ENCODE peak calls at places on chromosomes 2 and 18, in seven cellular contexts. One of them, this sample, is unnamed.

GRCh38 chr2:47198985-47199451 is 43.9 kb upstream of the STPG4 start:
- DNase-seq in neural progenitor cell: no peak
- DNase-seq in GM23338: no peak
- DNase-seq in MM.1S: no peak
- DNase-seq in GM23248: peak; percentile 93
- DNase-seq in fibroblast of lung: peak; percentile 96
- DNase-seq in K562: peak; percentile 62
- DNase-seq in this sample: peak; percentile 96

GRCh38 chr18:26487437-26487836 is 60.9 kb downstream of the KCTD1 start:
- DNase-seq in neural progenitor cell: no peak
- DNase-seq in GM23338: no peak
- DNase-seq in MM.1S: no peak
- DNase-seq in GM23248: peak; percentile 62
- DNase-seq in fibroblast of lung: no peak
- DNase-seq in K562: no peak
- DNase-seq in this sample: peak; percentile 96

GRCh38 chr2:11567631-11568031 is 33.8 kb downstream of the GREB1 start:
- DNase-seq in neural progenitor cell: no peak
- DNase-seq in GM23338: no peak
- DNase-seq in MM.1S: no peak
- DNase-seq in GM23248: no peak
- DNase-seq in fibroblast of lung: no peak
- DNase-seq in K562: no peak
- DNase-seq in this sample: no peak

GRCh38 chr2:234911271-234911670 is 40.5 kb upstream of the SH3BP4 start:
- DNase-seq in neural progenitor cell: no peak
- DNase-seq in GM23338: no peak
- DNase-seq in MM.1S: no peak
- DNase-seq in GM23248: peak; percentile 81
- DNase-seq in fibroblast of lung: peak; percentile 68
- DNase-seq in K562: no peak
- DNase-seq in this sample: peak; percentile 67

GRCh38 chr2:113117594-113118262 is 9.7 kb upstream of the IL1RN start:
- DNase-seq in neural progenitor cell: no peak
- DNase-seq in GM23338: no peak
- DNase-seq in MM.1S: no peak
- DNase-seq in GM23248: peak; percentile 98
- DNase-seq in fibroblast of lung: peak; percentile 73
- DNase-seq in K562: peak; percentile 21
- DNase-seq in this sample: peak; percentile 100

GRCh38 chr2:36500072-36500471 is 97.9 kb downstream of the FEZ2 start:
- DNase-seq in neural progenitor cell: no peak
- DNase-seq in GM23338: no peak
- DNase-seq in MM.1S: no peak
- DNase-seq in GM23248: no peak
- DNase-seq in fibroblast of lung: no peak
- DNase-seq in K562: no peak
- DNase-seq in this sample: no peak

GRCh38 chr18:79588131-79588635 is 91.4 kb upstream of the CTDP1 start:
- DNase-seq in neural progenitor cell: no peak
- DNase-seq in GM23338: no peak
- DNase-seq in MM.1S: no peak
- DNase-seq in GM23248: no peak
- DNase-seq in fibroblast of lung: no peak
- DNase-seq in K562: no peak
- DNase-seq in this sample: no peak

GRCh38 chr2:182730486-182730885 is 14.4 kb downstream of the DNAJC10 start:
- DNase-seq in neural progenitor cell: no peak
- DNase-seq in GM23338: no peak
- DNase-seq in MM.1S: no peak
- DNase-seq in GM23248: no peak
- DNase-seq in fibroblast of lung: no peak
- DNase-seq in K562: no peak
- DNase-seq in this sample: no peak

GRCh38 chr2:219358170-219359075 is 25.9 kb upstream of the RESP18 start:
- DNase-seq in neural progenitor cell: peak; percentile 69
- DNase-seq in GM23338: peak; percentile 62
- DNase-seq in MM.1S: no peak
- DNase-seq in GM23248: peak; percentile 25
- DNase-seq in fibroblast of lung: no peak
- DNase-seq in K562: peak; percentile 32
- DNase-seq in this sample: no peak

GRCh38 chr2:78979380-78980238 is 45.9 kb upstream of the REG3G start:
- DNase-seq in neural progenitor cell: peak; percentile 86
- DNase-seq in GM23338: peak; percentile 82
- DNase-seq in MM.1S: peak; percentile 48
- DNase-seq in GM23248: peak; percentile 39
- DNase-seq in fibroblast of lung: peak; percentile 6
- DNase-seq in K562: peak; percentile 57
- DNase-seq in this sample: no peak

GRCh38 chr2:196101325-196101981 is 32.8 kb upstream of the DNAH7 start:
- DNase-seq in neural progenitor cell: no peak
- DNase-seq in GM23338: no peak
- DNase-seq in MM.1S: peak; percentile 74
- DNase-seq in GM23248: peak; percentile 61
- DNase-seq in fibroblast of lung: peak; percentile 85
- DNase-seq in K562: peak; percentile 21
- DNase-seq in this sample: no peak

GRCh38 chr2:225670111-225670974 is 270.8 kb downstream of the NYAP2 start:
- DNase-seq in neural progenitor cell: peak; percentile 53
- DNase-seq in GM23338: peak; percentile 70
- DNase-seq in MM.1S: no peak
- DNase-seq in GM23248: peak; percentile 73
- DNase-seq in fibroblast of lung: peak; percentile 81
- DNase-seq in K562: no peak
- DNase-seq in this sample: peak; percentile 23

GRCh38 chr18:35458677-35459441 is 38.9 kb downstream of the INO80C start:
- DNase-seq in neural progenitor cell: no peak
- DNase-seq in GM23338: peak; percentile 63
- DNase-seq in MM.1S: peak; percentile 8
- DNase-seq in GM23248: peak; percentile 52
- DNase-seq in fibroblast of lung: peak; percentile 76
- DNase-seq in K562: peak; percentile 79
- DNase-seq in this sample: peak; percentile 84

GRCh38 chr2:109331864-109332848 is 203.2 kb downstream of the SH3RF3 start:
- DNase-seq in neural progenitor cell: no peak
- DNase-seq in GM23338: peak; percentile 24
- DNase-seq in MM.1S: peak; percentile 67
- DNase-seq in GM23248: peak; percentile 99
- DNase-seq in fibroblast of lung: peak; percentile 87
- DNase-seq in K562: no peak
- DNase-seq in this sample: peak; percentile 92

GRCh38 chr2:160144278-160144990 is 55.6 kb downstream of the ITGB6 start:
- DNase-seq in neural progenitor cell: no peak
- DNase-seq in GM23338: no peak
- DNase-seq in MM.1S: no peak
- DNase-seq in GM23248: no peak
- DNase-seq in fibroblast of lung: no peak
- DNase-seq in K562: no peak
- DNase-seq in this sample: no peak

GRCh38 chr2:100058014-100058310 is 84.4 kb downstream of the AFF3 start:
- DNase-seq in neural progenitor cell: no peak
- DNase-seq in GM23338: no peak
- DNase-seq in MM.1S: no peak
- DNase-seq in GM23248: peak; percentile 36
- DNase-seq in fibroblast of lung: no peak
- DNase-seq in K562: no peak
- DNase-seq in this sample: no peak

GRCh38 chr2:235005603-235006259 is 53.9 kb downstream of the SH3BP4 start:
- DNase-seq in neural progenitor cell: peak; percentile 88
- DNase-seq in GM23338: peak; percentile 83
- DNase-seq in MM.1S: no peak
- DNase-seq in GM23248: peak; percentile 42
- DNase-seq in fibroblast of lung: no peak
- DNase-seq in K562: no peak
- DNase-seq in this sample: no peak

GRCh38 chr2:72144746-72145657 is 2.7 kb downstream of the CYP26B1 start:
- DNase-seq in neural progenitor cell: peak; percentile 84
- DNase-seq in GM23338: peak; percentile 89
- DNase-seq in MM.1S: peak; percentile 25
- DNase-seq in GM23248: peak; percentile 55
- DNase-seq in fibroblast of lung: no peak
- DNase-seq in K562: no peak
- DNase-seq in this sample: peak; percentile 54

GRCh38 chr2:36770542-36771287 is 74.2 kb downstream of the VIT start:
- DNase-seq in neural progenitor cell: peak; percentile 64
- DNase-seq in GM23338: peak; percentile 91
- DNase-seq in MM.1S: peak; percentile 25
- DNase-seq in GM23248: peak; percentile 52
- DNase-seq in fibroblast of lung: peak; percentile 22
- DNase-seq in K562: peak; percentile 78
- DNase-seq in this sample: peak; percentile 47

DNA sequence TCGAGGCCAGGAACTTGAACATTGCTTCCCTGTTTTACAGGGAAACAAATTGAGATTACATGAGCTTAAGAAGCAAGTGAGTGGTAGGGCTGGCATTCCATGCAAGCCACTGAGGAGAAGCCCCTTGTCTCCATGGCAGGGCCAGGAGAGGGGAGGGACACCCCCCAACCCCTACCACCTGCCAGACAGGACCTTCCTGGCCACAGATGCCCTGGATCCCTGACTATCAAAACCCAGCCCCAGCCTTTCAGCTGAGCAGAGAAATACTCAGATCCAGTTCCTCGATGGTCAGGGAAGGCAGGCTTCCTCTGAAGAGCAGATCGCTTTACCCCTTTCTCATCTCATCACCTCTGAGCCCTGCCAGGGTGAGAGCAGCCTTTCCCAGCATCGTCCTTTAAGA is 53.8 kb upstream of the ALPP start:
- DNase-seq in neural progenitor cell: no peak
- DNase-seq in GM23338: no peak
- DNase-seq in MM.1S: no peak
- DNase-seq in GM23248: no peak
- DNase-seq in fibroblast of lung: no peak
- DNase-seq in K562: no peak
- DNase-seq in this sample: no peak
- TF ChIP-seq EZH2 in neural progenitor cell: no peak
- TF ChIP-seq EZH2 in GM23338: no peak
- TF ChIP-seq EZH2 in MM.1S: no peak
- TF ChIP-seq EZH2 in GM23248: no peak
- TF ChIP-seq EZH2 in fibroblast of lung: no peak
- TF ChIP-seq EZH2 in K562: no peak
- TF ChIP-seq EZH2 in this sample: no peak

DNA sequence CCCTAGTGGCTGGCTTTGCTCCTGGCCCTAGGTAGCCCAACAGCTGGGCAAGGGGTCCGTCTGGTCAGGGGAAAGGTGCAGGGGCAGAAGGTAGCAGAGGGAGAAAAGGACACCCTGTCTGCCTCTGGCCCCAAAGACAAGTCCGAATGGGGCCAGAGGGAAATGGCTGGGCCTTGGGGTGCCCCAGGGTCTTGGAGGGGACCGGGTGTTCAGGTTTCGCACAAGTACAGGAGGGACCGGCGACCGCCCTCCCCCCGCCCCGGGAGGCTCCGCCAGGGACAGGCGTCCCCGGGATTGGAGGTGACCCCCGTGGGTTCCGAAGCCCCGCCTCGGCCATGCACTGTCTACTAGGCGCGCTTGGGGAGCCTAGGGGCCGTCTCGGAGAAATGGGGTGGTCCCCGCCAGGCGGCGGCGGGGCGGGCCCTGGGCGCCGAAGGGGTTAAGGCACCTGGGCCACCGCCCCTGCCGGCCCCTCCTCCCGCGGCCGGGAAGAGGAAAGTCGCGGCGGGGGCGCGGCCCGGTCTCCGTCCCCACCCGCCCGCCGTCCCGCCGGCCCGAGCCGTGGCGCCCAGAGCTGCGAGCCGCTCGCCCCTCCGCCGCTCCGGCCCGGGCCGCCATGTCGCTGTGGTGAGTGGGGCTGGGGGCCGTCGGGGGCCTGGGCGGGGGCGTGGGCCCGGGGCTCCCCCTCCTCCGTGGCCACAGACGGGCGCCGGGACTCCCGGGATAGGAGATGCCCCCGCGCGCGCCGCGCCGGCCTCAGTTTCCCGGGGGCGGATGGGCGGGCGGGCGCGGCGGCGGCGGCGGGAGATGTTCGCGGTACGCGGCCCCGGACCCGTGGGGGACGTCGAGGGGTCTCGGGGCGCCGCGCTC is at the start of gene B3GNT7:
- DNase-seq in neural progenitor cell: peak; percentile 61
- DNase-seq in GM23338: peak; percentile 77
- DNase-seq in MM.1S: no peak
- DNase-seq in GM23248: no peak
- DNase-seq in fibroblast of lung: no peak
- DNase-seq in K562: no peak
- DNase-seq in this sample: no peak
- TF ChIP-seq EZH2 in neural progenitor cell: no peak
- TF ChIP-seq EZH2 in GM23338: no peak
- TF ChIP-seq EZH2 in MM.1S: no peak
- TF ChIP-seq EZH2 in GM23248: no peak
- TF ChIP-seq EZH2 in fibroblast of lung: peak; percentile 93
- TF ChIP-seq EZH2 in K562: no peak
- TF ChIP-seq EZH2 in this sample: peak; percentile 22

DNA sequence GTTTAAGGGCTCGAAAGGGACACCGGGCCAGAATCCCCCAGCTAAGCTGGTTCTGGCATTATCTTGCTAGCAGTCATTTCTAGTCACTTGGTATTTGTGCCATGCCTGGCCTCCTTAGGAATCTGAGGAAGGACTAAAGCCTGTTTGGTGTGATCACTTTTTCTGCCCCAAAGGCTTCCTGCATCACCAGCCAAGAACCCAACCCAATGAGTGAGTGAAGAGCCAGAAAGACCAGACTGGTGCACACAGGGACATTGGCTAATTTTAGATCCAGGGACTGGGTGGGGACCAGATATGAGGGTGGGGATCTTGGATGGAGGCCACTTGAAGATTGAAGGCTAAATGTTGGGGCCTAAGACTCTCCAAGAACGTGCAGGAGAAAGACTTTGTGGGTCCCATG is 411.9 kb upstream of the TNP1 start:
- DNase-seq in neural progenitor cell: no peak
- DNase-seq in GM23338: no peak
- DNase-seq in MM.1S: no peak
- DNase-seq in GM23248: peak; percentile 4
- DNase-seq in fibroblast of lung: no peak
- DNase-seq in K562: no peak
- DNase-seq in this sample: no peak
- TF ChIP-seq EZH2 in neural progenitor cell: no peak
- TF ChIP-seq EZH2 in GM23338: no peak
- TF ChIP-seq EZH2 in MM.1S: no peak
- TF ChIP-seq EZH2 in GM23248: no peak
- TF ChIP-seq EZH2 in fibroblast of lung: no peak
- TF ChIP-seq EZH2 in K562: no peak
- TF ChIP-seq EZH2 in this sample: no peak

GRCh38 chr2:197821550-197822218 is 17.3 kb downstream of the PLCL1 start:
- DNase-seq in neural progenitor cell: no peak
- DNase-seq in GM23338: no peak
- DNase-seq in MM.1S: no peak
- DNase-seq in GM23248: peak; percentile 17
- DNase-seq in fibroblast of lung: no peak
- DNase-seq in K562: peak; percentile 10
- DNase-seq in this sample: no peak

GRCh38 chr2:197828464-197829135 is 24.2 kb downstream of the PLCL1 start:
- DNase-seq in neural progenitor cell: no peak
- DNase-seq in GM23338: no peak
- DNase-seq in MM.1S: no peak
- DNase-seq in GM23248: peak; percentile 60
- DNase-seq in fibroblast of lung: peak; percentile 32
- DNase-seq in K562: no peak
- DNase-seq in this sample: no peak

GRCh38 chr2:197822333-197822732 is 17.9 kb downstream of the PLCL1 start:
- DNase-seq in neural progenitor cell: no peak
- DNase-seq in GM23338: no peak
- DNase-seq in MM.1S: no peak
- DNase-seq in GM23248: no peak
- DNase-seq in fibroblast of lung: no peak
- DNase-seq in K562: no peak
- DNase-seq in this sample: no peak

GRCh38 chr2:197827618-197828017 is 23.2 kb downstream of the PLCL1 start:
- DNase-seq in neural progenitor cell: no peak
- DNase-seq in GM23338: no peak
- DNase-seq in MM.1S: no peak
- DNase-seq in GM23248: peak; percentile 66
- DNase-seq in fibroblast of lung: peak; percentile 20
- DNase-seq in K562: no peak
- DNase-seq in this sample: no peak
- TF ChIP-seq EZH2 in neural progenitor cell: no peak
- TF ChIP-seq EZH2 in GM23338: no peak
- TF ChIP-seq EZH2 in MM.1S: no peak
- TF ChIP-seq EZH2 in GM23248: no peak
- TF ChIP-seq EZH2 in fibroblast of lung: no peak
- TF ChIP-seq EZH2 in K562: no peak
- TF ChIP-seq EZH2 in this sample: no peak

This sample was measured in mammary epithelial cell.